ENCODE peak calls at places on chromosomes 11 and 22, in eight cellular contexts. M is CD8-positive, alpha-beta memory T cell; U is aorta; X is CD8-positive, alpha-beta T cell; O is PC-9; C is adipocyte; W is effector memory CD4-positive, alpha-beta T cell; F is fibroblast of lung. Z is an unnamed sample.

GRCh38 chr22:45997077-45997774 is 20.3 kb upstream of the WNT7B start:
- DNase-seq in M (no peak), U (peak; percentile 96), X (no peak), O (peak; percentile 69), C (peak; percentile 84), W (no peak), F (peak; percentile 96), Z (peak; percentile 95)

GRCh38 chr11:2805388-2806057 is 80.1 kb downstream of the CDKN1C start:
- DNase-seq in M (no peak), U (no peak), X (no peak), O (no peak), C (peak; percentile 13), W (no peak), F (no peak), Z (no peak)

GRCh38 chr11:15278129-15278528 is 163.4 kb downstream of the INSC start:
- DNase-seq in M (no peak), U (no peak), X (no peak), O (no peak), C (peak; percentile 30), W (no peak), F (peak; percentile 4), Z (no peak)

GRCh38 chr11:70159612-70160570 is 43.2 kb upstream of the FADD start:
- DNase-seq in M (no peak), U (peak; percentile 93), X (no peak), O (peak; percentile 96), C (peak; percentile 68), W (no peak), F (peak; percentile 8), Z (no peak)

GRCh38 chr22:42808516-42808915 is 48.6 kb downstream of the ARFGAP3 start:
- DNase-seq in M (no peak), U (no peak), X (no peak), O (no peak), C (no peak), W (no peak), F (no peak), Z (no peak)

GRCh38 chr11:26777276-26777939 is 55.5 kb upstream of the SLC5A12 start:
- DNase-seq in M (no peak), U (no peak), X (no peak), O (no peak), C (peak; percentile 9), W (no peak), F (peak; percentile 66), Z (no peak)

GRCh38 chr11:76903325-76903724 is 42.6 kb downstream of the ACER3 start:
- DNase-seq in M (no peak), U (no peak), X (no peak), O (peak; percentile 72), C (no peak), W (no peak), F (no peak), Z (no peak)

GRCh38 chr22:27431896-27432295 is 369.7 kb downstream of the MN1 start:
- DNase-seq in M (no peak), U (no peak), X (no peak), O (peak; percentile 9), C (no peak), W (no peak), F (no peak), Z (no peak)

GRCh38 chr11:9936754-9937153 is 272.9 kb downstream of the SWAP70 start:
- DNase-seq in M (no peak), U (no peak), X (no peak), O (no peak), C (no peak), W (no peak), F (no peak), Z (no peak)

GRCh38 chr22:47401976-47402770 is 639.7 kb downstream of the TBC1D22A start:
- DNase-seq in M (no peak), U (no peak), X (no peak), O (no peak), C (no peak), W (no peak), F (peak; percentile 25), Z (no peak)

GRCh38 chr11:120128392-120129172 is 9.3 kb downstream of the TRIM29 start:
- DNase-seq in M (no peak), U (peak; percentile 61), X (no peak), O (no peak), C (no peak), W (no peak), F (peak; percentile 5), Z (peak; percentile 7)

GRCh38 chr22:44703269-44703870 is 1.4 kb downstream of the PRR5 start:
- DNase-seq in M (no peak), U (no peak), X (no peak), O (no peak), C (peak; percentile 56), W (no peak), F (no peak), Z (no peak)
- H3K4me3 ChIP-seq in M (peak overlapping the region; percentile 53), U (no peak overlapping the region), X (peak overlapping the region; percentile 76), O (peak overlapping the region; percentile 92), C (peak overlapping the region; percentile 80), W (peak overlapping the region; percentile 68), F (no peak overlapping the region), Z (peak overlapping the region; percentile 75)

GRCh38 chr11:132051704-132052103 is 681.3 kb downstream of the NTM start:
- DNase-seq in M (no peak), U (no peak), X (no peak), O (no peak), C (no peak), W (no peak), F (no peak), Z (no peak)

GRCh38 chr11:132048040-132048439 is 677.6 kb downstream of the NTM start:
- DNase-seq in M (no peak), U (no peak), X (no peak), O (no peak), C (no peak), W (no peak), F (no peak), Z (no peak)

GRCh38 chr11:132050577-132051180 is 680.3 kb downstream of the NTM start:
- DNase-seq in M (no peak), U (no peak), X (no peak), O (no peak), C (peak; percentile 54), W (no peak), F (no peak), Z (no peak)

GRCh38 chr11:132049205-132049604 is 678.8 kb downstream of the NTM start:
- DNase-seq in M (no peak), U (no peak), X (no peak), O (no peak), C (no peak), W (no peak), F (no peak), Z (no peak)

DNA sequence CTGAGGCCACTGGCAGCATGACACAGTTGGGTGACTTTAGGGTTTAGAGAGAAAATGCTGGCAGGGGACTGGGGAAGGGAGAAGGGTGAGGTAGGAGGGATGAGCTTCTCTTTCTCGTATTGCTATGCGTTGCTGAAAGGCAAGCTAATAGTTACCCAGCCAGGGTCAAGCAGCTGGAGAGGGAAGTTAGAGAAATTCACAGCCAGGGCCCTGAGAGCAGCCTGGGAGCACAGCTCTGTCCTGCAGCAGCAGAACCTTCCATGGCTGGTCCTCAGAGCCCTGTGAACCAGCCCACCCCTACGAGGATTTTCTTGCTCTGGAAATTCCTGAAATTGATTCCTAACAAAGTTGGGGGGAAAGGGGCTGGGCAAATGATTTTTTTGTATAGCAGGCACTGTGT is 679.7 kb downstream of the NTM start:
- DNase-seq in M (no peak), U (no peak), X (no peak), O (no peak), C (no peak), W (no peak), F (no peak), Z (no peak)
- H3K4me1 ChIP-seq in M (no peaks in the 10 kb centered on the region), U (no peaks in the 10 kb centered on the region), X (no peaks in the 10 kb centered on the region), O (no peaks in the 10 kb centered on the region), C (no peaks in the 10 kb centered on the region), W (no peaks in the 10 kb centered on the region), F (peaks cover 5% of the 10 kb centered on the region), Z (no peaks in the 10 kb centered on the region)

DNA sequence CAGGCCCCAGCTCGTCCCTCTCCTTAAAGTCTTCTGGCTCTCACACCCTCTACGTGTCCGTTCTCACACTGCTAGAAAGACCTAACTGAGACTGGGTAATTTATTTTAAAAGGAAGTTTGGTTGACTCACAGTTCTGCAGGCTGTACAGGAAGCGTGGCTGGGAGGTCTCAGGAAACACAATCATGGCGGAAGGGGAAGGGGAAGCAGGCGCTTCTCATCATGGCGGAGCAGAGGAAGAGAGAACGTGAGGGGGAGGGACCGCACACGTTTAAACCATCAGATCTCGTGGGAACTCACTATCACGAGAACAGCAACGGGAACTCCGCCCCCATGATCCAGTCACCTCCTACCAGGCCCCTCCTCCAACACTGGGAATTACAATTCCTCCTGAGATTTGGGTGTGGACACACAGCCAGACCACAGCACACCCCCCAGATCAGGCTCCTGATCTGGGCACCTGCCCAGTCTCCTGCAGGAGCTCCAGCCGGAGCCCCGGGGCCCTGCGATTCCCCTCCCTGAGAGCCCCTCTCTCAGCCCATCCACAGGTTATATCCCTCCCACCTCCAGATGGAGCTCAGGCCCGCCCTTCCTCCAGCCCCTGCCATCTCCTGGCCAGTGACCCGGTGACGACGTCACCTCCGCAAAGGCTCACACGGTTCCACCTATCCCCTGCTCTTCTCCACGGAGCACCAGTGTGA is 170.2 kb downstream of the BRD1 start:
- DNase-seq in M (peak; percentile 61), U (peak; percentile 81), X (peak; percentile 80), O (peak; percentile 56), C (no peak), W (peak; percentile 65), F (no peak), Z (peak; percentile 75)
- H3K4me3 ChIP-seq in M (peak overlapping the region; percentile 70), U (no peak overlapping the region), X (peak overlapping the region; percentile 66), O (peak overlapping the region; percentile 55), C (no peak overlapping the region), W (peak overlapping the region; percentile 82), F (no peak overlapping the region), Z (peak overlapping the region; percentile 70)

GRCh38 chr11:8722809-8723208 is 40.2 kb downstream of the RPL27A start:
- DNase-seq in M (no peak), U (no peak), X (no peak), O (no peak), C (no peak), W (no peak), F (no peak), Z (no peak)
- H3K4me1 ChIP-seq in M (no peaks in the 10 kb centered on the region), U (peaks cover 11% of the 10 kb centered on the region), X (no peaks in the 10 kb centered on the region), O (peaks cover 54% of the 10 kb centered on the region), C (peaks cover 57% of the 10 kb centered on the region), W (no peaks in the 10 kb centered on the region), F (peaks cover 54% of the 10 kb centered on the region), Z (peaks cover 83% of the 10 kb centered on the region)

DNA sequence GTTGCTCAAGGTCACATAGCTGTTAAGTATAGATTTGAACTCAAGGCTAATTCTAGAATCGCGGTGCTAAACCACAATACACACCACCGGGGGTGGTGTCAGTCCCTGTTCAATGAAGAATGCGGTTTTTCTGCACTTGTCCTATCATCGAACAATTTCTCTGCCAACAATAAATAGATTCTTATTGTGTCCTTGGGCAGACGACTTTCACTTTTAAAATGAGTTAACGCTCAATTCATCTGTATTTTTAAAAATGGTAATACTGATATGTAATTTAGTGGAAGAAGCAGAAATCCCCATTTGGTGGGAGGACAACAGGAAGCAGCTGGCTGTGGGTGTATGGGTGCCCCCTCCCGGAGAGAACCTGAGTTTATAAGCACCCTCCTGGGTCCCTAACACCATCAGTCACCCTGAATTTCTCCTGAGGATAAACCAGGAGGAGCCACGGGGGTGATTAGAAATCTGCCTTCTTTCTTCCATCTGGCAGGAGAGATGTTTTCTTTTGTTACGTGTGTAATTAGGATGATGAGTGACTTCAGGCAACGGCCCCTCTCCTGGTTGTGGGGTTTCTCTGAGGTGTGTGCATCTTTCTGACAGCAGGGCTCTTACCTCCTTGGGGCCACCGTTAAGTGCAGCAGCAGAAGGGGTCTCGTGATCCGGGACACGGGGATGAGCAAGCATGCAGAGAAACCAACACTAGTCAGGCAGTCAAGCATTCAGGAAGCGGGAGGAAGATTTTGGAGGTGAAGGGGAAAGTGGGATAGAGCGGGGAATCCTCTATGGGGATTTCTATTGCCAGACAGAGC is 87.7 kb downstream of the GRAMD1B start:
- DNase-seq in M (no peak), U (no peak), X (no peak), O (no peak), C (no peak), W (no peak), F (no peak), Z (no peak)
- H3K4me3 ChIP-seq in M (no peak overlapping the region), U (no peak overlapping the region), X (no peak overlapping the region), O (no peak overlapping the region), C (no peak overlapping the region), W (no peak overlapping the region), F (no peak overlapping the region), Z (no peak overlapping the region)